ENCODE peak calls at places on chromosomes 12 and 14, in eight cellular contexts. S is stimulated activated CD8-positive, alpha-beta memory T cell treated with anti-CD3 and anti-CD28 coated beads, Interleukin-4, amount 100 ng/mL, for 48 hours; A is EL; B is GM19239; G is A549; R is activated T-cell treated with anti-CD3 and anti-CD28 coated beads, Interleukin-2, amount 50 U/mL, for 72 hours; Y is NCI-H1694; U is HEK293T. M is an unnamed sample.

GRCh38 chr12:102167821-102168605 is 29.6 kb downstream of the PMCH start:
- DNase-seq in A (no peak), S (no peak), B (no peak), G (no peak), R (no peak), U (no peak), Y (no peak), M (peak)

GRCh38 chr12:66916189-66916588 is 237.3 kb upstream of the GRIP1 start:
- DNase-seq in B (no peak), U (no peak), A (no peak), G (no peak), Y (no peak), R (no peak), S (no peak), M (no peak)

GRCh38 chr12:15001733-15002471 is 29.1 kb downstream of the PDE6H start:
- DNase-seq in R (no peak), A (no peak), U (peak), Y (no peak), B (no peak), S (no peak), G (no peak), M (no peak)

GRCh38 chr12:64625243-64626077 is 15.2 kb downstream of the RASSF3 start:
- DNase-seq in S (peak), Y (no peak), U (no peak), R (peak), A (peak), B (no peak), G (peak), M (no peak)

GRCh38 chr12:124744659-124745467 is 118.8 kb downstream of the SCARB1 start:
- DNase-seq in G (peak), Y (peak), B (peak), U (peak), R (no peak), S (peak), A (peak), M (peak)

GRCh38 chr12:3834774-3835173 is 38.4 kb downstream of the PARP11 start:
- DNase-seq in B (no peak), A (no peak), G (no peak), Y (no peak), U (no peak), R (no peak), S (no peak), M (no peak)

GRCh38 chr12:10214131-10214876 is 1.6 kb downstream of the GABARAPL1 start:
- DNase-seq in A (peak), Y (no peak), U (peak), B (no peak), G (no peak), S (no peak), R (no peak), M (no peak)

GRCh38 chr14:93903342-93904184 is 23.6 kb upstream of the FAM181A start:
- DNase-seq in S (no peak), Y (peak), U (peak), R (no peak), B (no peak), G (peak), A (no peak), M (no peak)

GRCh38 chr12:116547955-116548471 is 11.2 kb upstream of the MAP1LC3B2 start:
- DNase-seq in A (no peak), B (peak), Y (no peak), G (no peak), U (no peak), R (no peak), S (no peak), M (peak)

GRCh38 chr14:32762886-32763285 is 175.8 kb upstream of the NPAS3 start:
- DNase-seq in U (no peak), A (no peak), S (no peak), G (no peak), R (no peak), Y (no peak), B (no peak), M (no peak)

GRCh38 chr12:88420460-88420859 is 159.8 kb downstream of the KITLG start:
- DNase-seq in B (no peak), A (peak), Y (no peak), R (no peak), S (no peak), U (no peak), G (peak), M (no peak)

GRCh38 chr12:4269279-4269991 is 4.1 kb upstream of the CCND2 start:
- DNase-seq in A (no peak), R (peak), S (peak), Y (no peak), B (peak), U (peak), G (no peak), M (peak)

GRCh38 chr14:32259368-32260013 is 56.4 kb upstream of the RNU6-8 start:
- DNase-seq in A (peak), Y (no peak), R (no peak), U (no peak), B (no peak), S (no peak), G (peak), M (peak)

GRCh38 chr12:124053855-124054254 is 80.8 kb downstream of the ZNF664 start:
- DNase-seq in A (peak), G (peak), R (no peak), Y (no peak), B (no peak), U (peak), S (no peak), M (peak)

GRCh38 chr12:89345830-89346740 is 6.2 kb downstream of the DUSP6 start:
- DNase-seq in G (no peak), S (peak), Y (no peak), B (peak), A (peak), U (no peak), R (peak), M (peak)

GRCh38 chr14:30108975-30109700 is 181.5 kb upstream of the PRKD1 start:
- DNase-seq in Y (no peak), R (no peak), B (no peak), G (no peak), A (peak), U (no peak), S (no peak), M (no peak)

GRCh38 chr14:80504781-80505180 is 293.5 kb upstream of the DIO2 start:
- DNase-seq in G (no peak), Y (no peak), U (no peak), A (no peak), R (no peak), S (no peak), B (no peak), M (no peak)

M was measured in GM13977.